ENCODE peak calls at places on chromosomes 4 and X, in nine cellular contexts. S, I, H, W, Y, G, N, Z and F are unnamed samples.

GRCh38 chr4:128653514-128654420 is 155.7 kb upstream of the JADE1 start:
- DNase-seq in S (no peak), I (no peak), H (peak), W (no peak), Y (peak), G (no peak), N (no peak), Z (peak), F (no peak)

GRCh38 chr4:14742054-14742453 is 260.2 kb upstream of the CPEB2 start:
- DNase-seq in S (no peak), I (no peak), H (no peak), W (no peak), Y (no peak), G (no peak), N (no peak), Z (no peak), F (no peak)

GRCh38 chr4:187666634-187667033 is 328.9 kb upstream of the ZFP42 start:
- DNase-seq in S (no peak), I (no peak), H (peak), W (no peak), Y (peak), G (no peak), N (no peak), Z (no peak), F (no peak)

GRCh38 chrX:31124536-31124935 is 52.7 kb upstream of the FTHL17 start:
- DNase-seq in S (no peak), I (no peak), H (no peak), W (no peak), Y (no peak), G (no peak), N (no peak), Z (no peak), F (no peak)

GRCh38 chrX:104621781-104622180 is 55.8 kb downstream of the IL1RAPL2 start:
- DNase-seq in S (no peak), I (no peak), H (no peak), W (no peak), Y (no peak), G (no peak), N (no peak), Z (no peak), F (no peak)

GRCh38 chr4:116202524-116202923 is 882.9 kb downstream of the TRAM1L1 start:
- DNase-seq in S (no peak), I (no peak), H (no peak), W (no peak), Y (no peak), G (no peak), N (no peak), Z (no peak), F (no peak)

GRCh38 chr4:111074523-111075114 is 451.7 kb upstream of the PITX2 start:
- DNase-seq in S (no peak), I (no peak), H (no peak), W (no peak), Y (no peak), G (no peak), N (no peak), Z (no peak), F (no peak)

GRCh38 chr4:75821966-75822365 is 80.3 kb downstream of the PPEF2 start:
- DNase-seq in S (no peak), I (no peak), H (peak), W (no peak), Y (no peak), G (no peak), N (no peak), Z (no peak), F (no peak)

GRCh38 chr4:128776794-128777216 is 32.7 kb upstream of the JADE1 start:
- DNase-seq in S (no peak), I (peak), H (peak), W (peak), Y (no peak), G (no peak), N (no peak), Z (peak), F (peak)

GRCh38 chr4:139007640-139008039 is 7.9 kb upstream of the NOCT start:
- DNase-seq in S (no peak), I (no peak), H (no peak), W (no peak), Y (no peak), G (no peak), N (no peak), Z (no peak), F (no peak)

GRCh38 chr4:78656968-78657445 is 105.4 kb downstream of the ANXA3 start:
- DNase-seq in S (no peak), I (no peak), H (no peak), W (no peak), Y (no peak), G (no peak), N (peak), Z (no peak), F (no peak)

GRCh38 chr4:158172558-158173258 is at the start of gene GASK1B:
- DNase-seq in S (no peak), I (no peak), H (peak), W (peak), Y (peak), G (peak), N (peak), Z (peak), F (peak)

GRCh38 chrX:69136546-69137331 is 28.5 kb downstream of the PJA1 start:
- DNase-seq in S (no peak), I (no peak), H (no peak), W (no peak), Y (peak), G (no peak), N (peak), Z (no peak), F (no peak)

GRCh38 chr4:152458801-152459302 is 77.0 kb downstream of the FBXW7 start:
- DNase-seq in S (no peak), I (no peak), H (peak), W (no peak), Y (no peak), G (no peak), N (peak), Z (no peak), F (no peak)

GRCh38 chr4:2786152-2786671 is 6.7 kb upstream of the SH3BP2 start:
- DNase-seq in S (no peak), I (peak), H (no peak), W (no peak), Y (no peak), G (no peak), N (peak), Z (peak), F (no peak)

GRCh38 chrX:19739683-19740082 is 147.7 kb downstream of the SH3KBP1 start:
- DNase-seq in S (peak), I (peak), H (peak), W (peak), Y (peak), G (peak), N (peak), Z (peak), F (peak)

GRCh38 chr4:1204828-1205591 is 32.6 kb upstream of the SPON2 start:
- DNase-seq in S (peak), I (peak), H (no peak), W (no peak), Y (peak), G (no peak), N (no peak), Z (peak), F (no peak)

GRCh38 chr4:104532677-104533076 is 38.0 kb upstream of the CXXC4 start:
- DNase-seq in S (no peak), I (no peak), H (no peak), W (no peak), Y (no peak), G (no peak), N (no peak), Z (no peak), F (no peak)

GRCh38 chr4:168694669-168695068 is 197.8 kb downstream of the PALLD start:
- DNase-seq in S (no peak), I (no peak), H (peak), W (no peak), Y (no peak), G (no peak), N (no peak), Z (no peak), F (no peak)

GRCh38 chrX:78064152-78064551 is 39.9 kb upstream of the PGK1 start:
- DNase-seq in S (no peak), I (no peak), H (no peak), W (no peak), Y (no peak), G (no peak), N (no peak), Z (no peak), F (no peak)

GRCh38 chr4:137065306-137065705 is 467.0 kb downstream of the PCDH18 start:
- DNase-seq in S (no peak), I (no peak), H (peak), W (no peak), Y (no peak), G (no peak), N (no peak), Z (no peak), F (no peak)

GRCh38 chrX:29858714-29859113 is 356.6 kb upstream of the MAGEB2 start:
- DNase-seq in S (no peak), I (no peak), H (peak), W (no peak), Y (no peak), G (no peak), N (no peak), Z (no peak), F (no peak)

DNA sequence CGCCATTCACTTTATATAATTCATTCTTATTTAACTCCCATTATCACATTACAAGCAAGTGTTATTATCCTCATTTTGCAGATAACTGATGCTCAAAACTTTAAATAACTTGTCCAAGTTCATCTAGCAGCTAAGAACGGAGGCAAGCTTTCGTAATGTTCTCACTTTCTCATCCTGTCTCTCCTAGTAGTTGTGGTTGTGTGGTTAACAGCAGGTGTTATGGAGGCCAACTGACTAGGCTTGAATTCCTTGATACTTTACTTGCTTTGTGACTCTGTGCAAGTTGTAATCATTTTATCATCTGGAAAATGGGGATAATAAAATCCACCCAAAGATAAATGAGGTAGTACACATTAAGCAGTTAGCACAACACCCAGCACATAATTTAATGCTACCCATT is 109.9 kb upstream of the PTPN13 start:
- DNase-seq in S (no peak), I (no peak), H (no peak), W (no peak), Y (no peak), G (no peak), N (peak), Z (no peak), F (no peak)
- H3K4me3 ChIP-seq in S (no peak), I (no peak), H (no peak), W (no peak), Y (no peak), G (no peak), N (no peak), Z (no peak), F (no peak)

GRCh38 chr4:42633605-42634388 is 23.1 kb downstream of the ATP8A1 start:
- DNase-seq in S (no peak), I (no peak), H (no peak), W (no peak), Y (no peak), G (no peak), N (no peak), Z (no peak), F (no peak)
- TF ChIP-seq POLR2A in S (no peak), I (no peak), H (no peak), W (no peak), Y (no peak), G (no peak), N (no peak), Z (no peak), F (no peak)

DNA sequence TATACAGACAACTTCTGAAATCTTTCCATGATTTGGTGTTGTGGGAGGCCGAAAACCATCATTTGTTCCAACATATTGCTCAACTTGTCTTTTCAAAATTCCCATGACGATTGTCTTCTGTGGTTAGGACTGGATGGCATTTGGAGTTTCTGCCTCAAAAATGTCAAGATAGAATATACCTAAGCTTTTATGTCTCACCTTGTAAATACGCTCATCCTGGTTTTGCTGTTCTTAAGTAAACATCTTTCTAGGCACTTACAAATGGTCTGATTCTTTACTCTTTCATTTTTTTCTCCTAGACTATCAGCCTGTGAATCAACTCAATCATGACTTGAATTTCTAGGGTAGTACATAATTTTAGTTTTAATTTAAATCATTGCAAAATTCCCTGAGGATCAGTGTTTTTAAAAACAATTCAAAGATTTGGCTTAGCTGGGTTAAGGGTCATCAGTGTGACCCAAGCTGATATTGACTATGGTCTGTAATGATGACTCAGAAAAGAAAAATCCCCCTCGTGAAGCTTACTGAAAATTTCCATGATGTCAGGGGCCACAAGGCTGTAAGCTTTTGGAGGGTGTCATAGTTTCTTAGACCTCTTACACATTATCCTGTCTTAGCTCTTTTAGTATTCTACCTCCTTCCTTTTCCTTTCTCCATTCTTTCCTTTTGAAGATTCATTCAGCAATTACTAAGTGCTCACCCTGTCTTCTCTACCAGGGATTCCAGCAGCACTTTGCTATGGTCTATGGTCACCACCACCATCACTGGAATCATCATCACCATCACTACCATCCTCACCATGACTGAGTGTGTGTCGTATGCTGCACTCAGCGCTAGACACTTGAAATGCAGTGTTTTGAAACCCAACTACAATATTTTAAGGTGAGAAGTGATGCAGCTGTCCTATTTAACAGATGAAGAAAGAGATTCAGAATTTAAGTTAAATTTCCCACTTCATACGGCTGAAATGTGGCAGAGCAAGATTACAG is 124.4 kb downstream of the CPE start:
- DNase-seq in S (no peak), I (no peak), H (peak), W (peak), Y (no peak), G (peak), N (no peak), Z (no peak), F (no peak)
- H3K4me3 ChIP-seq in S (no peak), I (no peak), H (no peak), W (no peak), Y (no peak), G (no peak), N (no peak), Z (no peak), F (no peak)

GRCh38 chr4:112523008-112523440 is 7.0 kb upstream of the NEUROG2 start:
- DNase-seq in S (no peak), I (no peak), H (peak), W (no peak), Y (peak), G (no peak), N (peak), Z (peak), F (no peak)
- TF ChIP-seq POLR2A in S (no peak), I (no peak), H (no peak), W (no peak), Y (no peak), G (no peak), N (no peak), Z (no peak), F (no peak)

GRCh38 chrX:83510466-83511181 is 2.5 kb downstream of the POU3F4 start:
- DNase-seq in S (no peak), I (no peak), H (no peak), W (no peak), Y (no peak), G (no peak), N (no peak), Z (no peak), F (no peak)
- H3K4me3 ChIP-seq in S (peak), I (peak), H (no peak), W (no peak), Y (no peak), G (no peak), N (no peak), Z (no peak), F (no peak)

GRCh38 chrX:120485562-120486520 is 16.7 kb upstream of the LAMP2 start:
- DNase-seq in S (peak), I (peak), H (peak), W (peak), Y (peak), G (peak), N (peak), Z (peak), F (peak)
- TF ChIP-seq POLR2A in S (peak), I (no peak), H (no peak), W (peak), Y (no peak), G (no peak), N (no peak), Z (peak), F (no peak)

GRCh38 chrX:33210156-33210555 is 1.2 kb downstream of the DMD start:
- DNase-seq in S (no peak), I (no peak), H (no peak), W (no peak), Y (no peak), G (no peak), N (no peak), Z (no peak), F (no peak)

GRCh38 chrX:33204889-33205288 is 6.5 kb downstream of the DMD start:
- DNase-seq in S (no peak), I (no peak), H (peak), W (no peak), Y (no peak), G (no peak), N (no peak), Z (no peak), F (peak)

GRCh38 chrX:33207056-33207455 is 4.3 kb downstream of the DMD start:
- DNase-seq in S (no peak), I (no peak), H (peak), W (no peak), Y (no peak), G (no peak), N (no peak), Z (no peak), F (no peak)

GRCh38 chrX:33205321-33205720 is 6.0 kb downstream of the DMD start:
- DNase-seq in S (no peak), I (no peak), H (peak), W (no peak), Y (no peak), G (no peak), N (no peak), Z (no peak), F (no peak)
- H3K4me3 ChIP-seq in S (peak), I (no peak), H (peak), W (no peak), Y (no peak), G (no peak), N (no peak), Z (no peak), F (no peak)

DNA sequence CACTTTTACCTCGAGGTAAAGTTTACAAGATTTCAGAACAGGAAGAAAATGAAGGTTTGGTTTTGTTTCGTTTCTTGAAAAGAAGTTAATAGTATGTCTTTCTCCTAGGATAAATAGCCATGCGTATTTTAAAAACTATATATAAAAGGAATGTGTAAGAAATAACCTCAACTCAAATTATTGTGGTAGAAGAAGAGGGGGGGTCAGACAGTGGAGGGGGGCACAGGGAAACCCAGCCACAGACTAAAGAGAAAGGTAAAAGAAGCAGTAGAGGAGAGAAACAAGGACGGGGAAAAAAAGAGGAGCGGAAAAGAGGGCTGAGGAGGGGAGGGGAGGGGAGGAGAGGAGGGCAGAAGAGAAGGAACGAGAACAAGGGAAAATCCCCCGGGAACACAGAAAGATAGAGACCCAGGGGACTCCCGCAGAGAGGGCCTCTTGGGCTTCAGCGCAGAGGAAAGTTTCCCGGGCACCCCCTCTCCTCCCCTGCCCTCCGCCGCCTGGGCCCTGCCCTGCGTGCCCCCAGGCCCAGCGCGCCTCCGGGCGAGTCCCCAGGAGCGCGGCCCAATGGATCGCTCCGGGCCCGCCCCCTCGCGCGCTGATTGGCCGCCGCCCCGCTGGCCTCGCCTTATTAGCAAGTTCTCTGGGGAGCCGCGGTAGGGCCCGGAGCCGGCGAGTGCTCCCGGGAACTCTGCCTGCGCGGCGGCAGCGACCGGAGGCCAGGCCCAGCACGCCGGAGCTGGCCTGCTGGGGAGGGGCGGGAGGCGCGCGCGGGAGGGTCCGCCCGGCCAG is at the start of gene MSX1:
- DNase-seq in S (peak), I (peak), H (peak), W (peak), Y (peak), G (peak), N (peak), Z (peak), F (peak)
- TF ChIP-seq POLR2A in S (peak), I (no peak), H (peak), W (peak), Y (no peak), G (peak), N (peak), Z (no peak), F (peak)